ENCODE peak calls at places on chromosomes 2 and 18, in seven cellular contexts. One of them, this sample, is unnamed.
A peak's percentile ranks its signal among the peaks of the same experiment; 100 is the strongest.

GRCh38 chr2:158598856-158599517 is 142.2 kb downstream of the PKP4 start:
- DNase-seq in A549: no peak
- DNase-seq in left ventricle myocardium inferior: no peak
- DNase-seq in left lung: no peak
- DNase-seq in hepatocyte: no peak
- DNase-seq in endothelial cell of umbilical vein: peak; percentile 42
- DNase-seq in thoracic aorta: no peak
- DNase-seq in this sample: no peak

GRCh38 chr18:58100154-58100553 is 56.1 kb downstream of the NEDD4L start:
- DNase-seq in endothelial cell of umbilical vein: no peak
- DNase-seq in thoracic aorta: no peak
- DNase-seq in A549: no peak
- DNase-seq in hepatocyte: no peak
- DNase-seq in left ventricle myocardium inferior: no peak
- DNase-seq in left lung: no peak
- DNase-seq in this sample: no peak

GRCh38 chr2:120834206-120834605 is 98.5 kb downstream of the GLI2 start:
- DNase-seq in A549: no peak
- DNase-seq in thoracic aorta: no peak
- DNase-seq in left ventricle myocardium inferior: no peak
- DNase-seq in hepatocyte: no peak
- DNase-seq in left lung: no peak
- DNase-seq in endothelial cell of umbilical vein: no peak
- DNase-seq in this sample: no peak

GRCh38 chr2:176107731-176108181 is 676 bp downstream of the HOXD11 start:
- DNase-seq in left lung: no peak
- DNase-seq in thoracic aorta: no peak
- DNase-seq in A549: no peak
- DNase-seq in left ventricle myocardium inferior: no peak
- DNase-seq in endothelial cell of umbilical vein: no peak
- DNase-seq in hepatocyte: no peak
- DNase-seq in this sample: no peak

GRCh38 chr18:48244530-48244929 is 164.7 kb downstream of the ZBTB7C start:
- DNase-seq in A549: no peak
- DNase-seq in left lung: no peak
- DNase-seq in left ventricle myocardium inferior: no peak
- DNase-seq in endothelial cell of umbilical vein: no peak
- DNase-seq in hepatocyte: no peak
- DNase-seq in thoracic aorta: no peak
- DNase-seq in this sample: no peak

GRCh38 chr2:76599732-76600368 is 889.1 kb upstream of the GCFC2 start:
- DNase-seq in A549: peak; percentile 4
- DNase-seq in left ventricle myocardium inferior: no peak
- DNase-seq in thoracic aorta: no peak
- DNase-seq in left lung: no peak
- DNase-seq in hepatocyte: peak; percentile 93
- DNase-seq in endothelial cell of umbilical vein: peak; percentile 73
- DNase-seq in this sample: peak; percentile 81

GRCh38 chr2:68774569-68775271 is 40.1 kb downstream of the ARHGAP25 start:
- DNase-seq in A549: no peak
- DNase-seq in endothelial cell of umbilical vein: peak; percentile 77
- DNase-seq in left ventricle myocardium inferior: peak; percentile 70
- DNase-seq in hepatocyte: no peak
- DNase-seq in left lung: peak; percentile 95
- DNase-seq in thoracic aorta: no peak
- DNase-seq in this sample: peak; percentile 48

GRCh38 chr2:33633295-33633694 is 34.2 kb upstream of the FAM98A start:
- DNase-seq in hepatocyte: no peak
- DNase-seq in endothelial cell of umbilical vein: no peak
- DNase-seq in A549: no peak
- DNase-seq in left lung: no peak
- DNase-seq in thoracic aorta: no peak
- DNase-seq in left ventricle myocardium inferior: no peak
- DNase-seq in this sample: no peak

GRCh38 chr2:216777637-216778273 is 82.1 kb downstream of the TNP1 start:
- DNase-seq in endothelial cell of umbilical vein: peak; percentile 33
- DNase-seq in hepatocyte: peak; percentile 73
- DNase-seq in left ventricle myocardium inferior: no peak
- DNase-seq in A549: peak; percentile 80
- DNase-seq in thoracic aorta: no peak
- DNase-seq in left lung: no peak
- DNase-seq in this sample: peak; percentile 63

GRCh38 chr2:46481541-46482193 is 2.3 kb downstream of the TMEM247 start:
- DNase-seq in A549: peak; percentile 35
- DNase-seq in left ventricle myocardium inferior: no peak
- DNase-seq in hepatocyte: peak; percentile 31
- DNase-seq in thoracic aorta: no peak
- DNase-seq in left lung: no peak
- DNase-seq in endothelial cell of umbilical vein: peak; percentile 91
- DNase-seq in this sample: no peak

GRCh38 chr18:22191986-22192385 is 22.6 kb downstream of the GATA6 start:
- DNase-seq in hepatocyte: no peak
- DNase-seq in left lung: no peak
- DNase-seq in thoracic aorta: no peak
- DNase-seq in A549: no peak
- DNase-seq in endothelial cell of umbilical vein: peak; percentile 80
- DNase-seq in left ventricle myocardium inferior: no peak
- DNase-seq in this sample: no peak

GRCh38 chr2:208373460-208374089 is 33.0 kb upstream of the PTH2R start:
- DNase-seq in thoracic aorta: no peak
- DNase-seq in endothelial cell of umbilical vein: peak; percentile 28
- DNase-seq in left ventricle myocardium inferior: no peak
- DNase-seq in hepatocyte: peak; percentile 65
- DNase-seq in A549: peak; percentile 44
- DNase-seq in left lung: no peak
- DNase-seq in this sample: peak; percentile 33

GRCh38 chr18:41499345-41499744 is 455.7 kb upstream of the PIK3C3 start:
- DNase-seq in A549: no peak
- DNase-seq in hepatocyte: no peak
- DNase-seq in left lung: no peak
- DNase-seq in thoracic aorta: no peak
- DNase-seq in left ventricle myocardium inferior: no peak
- DNase-seq in endothelial cell of umbilical vein: no peak
- DNase-seq in this sample: no peak

GRCh38 chr2:30491225-30491624 is 44.2 kb downstream of the LCLAT1 start:
- DNase-seq in endothelial cell of umbilical vein: no peak
- DNase-seq in left lung: no peak
- DNase-seq in left ventricle myocardium inferior: no peak
- DNase-seq in A549: no peak
- DNase-seq in hepatocyte: no peak
- DNase-seq in thoracic aorta: no peak
- DNase-seq in this sample: no peak

GRCh38 chr18:78828131-78828530 is 151.5 kb upstream of the SALL3 start:
- DNase-seq in thoracic aorta: no peak
- DNase-seq in A549: no peak
- DNase-seq in hepatocyte: no peak
- DNase-seq in left lung: no peak
- DNase-seq in left ventricle myocardium inferior: no peak
- DNase-seq in endothelial cell of umbilical vein: no peak
- DNase-seq in this sample: no peak

GRCh38 chr2:217775920-217776503 is 226.8 kb downstream of the TNS1 start:
- DNase-seq in thoracic aorta: no peak
- DNase-seq in hepatocyte: no peak
- DNase-seq in endothelial cell of umbilical vein: no peak
- DNase-seq in left lung: no peak
- DNase-seq in left ventricle myocardium inferior: no peak
- DNase-seq in A549: no peak
- DNase-seq in this sample: no peak

GRCh38 chr2:64274399-64275173 is 130.4 kb upstream of the PELI1 start:
- DNase-seq in A549: no peak
- DNase-seq in thoracic aorta: no peak
- DNase-seq in hepatocyte: no peak
- DNase-seq in left ventricle myocardium inferior: no peak
- DNase-seq in left lung: no peak
- DNase-seq in endothelial cell of umbilical vein: no peak
- DNase-seq in this sample: no peak

GRCh38 chr18:383135-383534 is 115.3 kb upstream of the THOC1 start:
- DNase-seq in hepatocyte: no peak
- DNase-seq in endothelial cell of umbilical vein: no peak
- DNase-seq in thoracic aorta: no peak
- DNase-seq in A549: no peak
- DNase-seq in left ventricle myocardium inferior: no peak
- DNase-seq in left lung: no peak
- DNase-seq in this sample: no peak

GRCh38 chr2:11500702-11501303 is 33.0 kb upstream of the GREB1 start:
- DNase-seq in left ventricle myocardium inferior: no peak
- DNase-seq in hepatocyte: no peak
- DNase-seq in left lung: no peak
- DNase-seq in thoracic aorta: no peak
- DNase-seq in A549: no peak
- DNase-seq in endothelial cell of umbilical vein: no peak
- DNase-seq in this sample: peak; percentile 20

GRCh38 chr2:90207454-90208058 is 1516.1 kb downstream of the RPIA start:
- DNase-seq in A549: peak; percentile 18
- DNase-seq in hepatocyte: no peak
- DNase-seq in left lung: no peak
- DNase-seq in left ventricle myocardium inferior: no peak
- DNase-seq in thoracic aorta: no peak
- DNase-seq in endothelial cell of umbilical vein: no peak
- DNase-seq in this sample: peak; percentile 25

GRCh38 chr18:6341709-6342108 is 73.0 kb downstream of the L3MBTL4 start:
- DNase-seq in thoracic aorta: no peak
- DNase-seq in endothelial cell of umbilical vein: no peak
- DNase-seq in left ventricle myocardium inferior: no peak
- DNase-seq in left lung: no peak
- DNase-seq in A549: no peak
- DNase-seq in hepatocyte: no peak
- DNase-seq in this sample: no peak
- H3K9me3 ChIP-seq in thoracic aorta: peaks cover 8% of the 10 kb centered on the region
- H3K9me3 ChIP-seq in endothelial cell of umbilical vein: no peaks in the 10 kb centered on the region
- H3K9me3 ChIP-seq in left ventricle myocardium inferior: peaks cover 73% of the 10 kb centered on the region
- H3K9me3 ChIP-seq in left lung: no peaks in the 10 kb centered on the region
- H3K9me3 ChIP-seq in A549: no peaks in the 10 kb centered on the region
- H3K9me3 ChIP-seq in hepatocyte: peaks cover 8% of the 10 kb centered on the region
- H3K9me3 ChIP-seq in this sample: no peaks in the 10 kb centered on the region

DNA sequence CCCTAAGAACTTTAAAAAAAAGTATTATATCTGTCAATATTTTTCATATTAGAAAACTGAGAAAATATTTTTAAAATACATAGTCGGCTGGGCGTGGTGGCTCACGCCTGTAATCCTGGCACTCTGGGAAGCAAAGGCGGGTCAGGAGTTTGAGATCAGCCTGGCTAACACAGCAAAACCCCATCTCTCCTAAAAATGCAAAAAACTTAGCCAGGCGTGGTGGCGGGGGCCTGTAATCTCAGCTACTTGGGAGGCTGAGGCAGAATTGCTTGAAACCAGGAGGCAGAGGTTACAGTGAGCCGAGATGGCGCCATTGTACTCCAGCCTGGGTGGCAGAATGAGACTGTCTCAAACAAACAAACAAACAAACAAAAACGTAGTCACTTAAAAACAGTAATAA is 5.1 kb upstream of the KCMF1 start:
- DNase-seq in endothelial cell of umbilical vein: no peak
- DNase-seq in thoracic aorta: no peak
- DNase-seq in left lung: no peak
- DNase-seq in left ventricle myocardium inferior: no peak
- DNase-seq in hepatocyte: no peak
- DNase-seq in A549: no peak
- DNase-seq in this sample: no peak
- H3K9me3 ChIP-seq in endothelial cell of umbilical vein: no peaks in the 10 kb centered on the region
- H3K9me3 ChIP-seq in thoracic aorta: no peaks in the 10 kb centered on the region
- H3K9me3 ChIP-seq in left lung: no peaks in the 10 kb centered on the region
- H3K9me3 ChIP-seq in left ventricle myocardium inferior: no peaks in the 10 kb centered on the region
- H3K9me3 ChIP-seq in hepatocyte: no peaks in the 10 kb centered on the region
- H3K9me3 ChIP-seq in A549: no peaks in the 10 kb centered on the region
- H3K9me3 ChIP-seq in this sample: no peaks in the 10 kb centered on the region

GRCh38 chr2:186113284-186113683 is 372.8 kb upstream of the ZC3H15 start:
- DNase-seq in left ventricle myocardium inferior: no peak
- DNase-seq in thoracic aorta: no peak
- DNase-seq in left lung: no peak
- DNase-seq in endothelial cell of umbilical vein: no peak
- DNase-seq in hepatocyte: no peak
- DNase-seq in A549: no peak
- DNase-seq in this sample: no peak
- H3K9me3 ChIP-seq in left ventricle myocardium inferior: peaks cover 45% of the 10 kb centered on the region
- H3K9me3 ChIP-seq in thoracic aorta: no peaks in the 10 kb centered on the region
- H3K9me3 ChIP-seq in left lung: no peaks in the 10 kb centered on the region
- H3K9me3 ChIP-seq in endothelial cell of umbilical vein: no peaks in the 10 kb centered on the region
- H3K9me3 ChIP-seq in hepatocyte: no peaks in the 10 kb centered on the region
- H3K9me3 ChIP-seq in A549: no peaks in the 10 kb centered on the region
- H3K9me3 ChIP-seq in this sample: no peaks in the 10 kb centered on the region

DNA sequence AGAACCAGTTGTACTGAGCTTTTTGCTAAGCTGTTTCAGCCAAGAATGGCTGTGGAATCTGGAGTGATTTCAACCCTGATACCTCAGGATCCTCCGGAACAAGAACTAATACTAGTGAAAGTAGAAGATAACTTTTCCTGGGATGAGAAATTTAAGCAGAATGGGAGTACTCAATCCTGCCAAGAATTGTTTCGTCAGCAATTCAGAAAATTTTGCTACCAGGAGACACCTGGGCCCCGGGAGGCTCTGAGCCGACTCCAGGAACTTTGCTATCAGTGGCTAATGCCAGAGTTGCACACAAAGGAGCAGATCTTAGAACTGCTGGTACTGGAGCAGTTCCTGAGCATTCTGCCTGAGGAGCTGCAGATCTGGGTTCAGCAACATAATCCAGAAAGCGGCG is 1.6 kb downstream of the ZNF397 start:
- DNase-seq in left lung: no peak
- DNase-seq in left ventricle myocardium inferior: no peak
- DNase-seq in endothelial cell of umbilical vein: no peak
- DNase-seq in hepatocyte: no peak
- DNase-seq in A549: no peak
- DNase-seq in thoracic aorta: no peak
- DNase-seq in this sample: no peak
- H3K9me3 ChIP-seq in left lung: no peaks in the 10 kb centered on the region
- H3K9me3 ChIP-seq in left ventricle myocardium inferior: no peaks in the 10 kb centered on the region
- H3K9me3 ChIP-seq in endothelial cell of umbilical vein: peaks cover 8% of the 10 kb centered on the region
- H3K9me3 ChIP-seq in hepatocyte: no peaks in the 10 kb centered on the region
- H3K9me3 ChIP-seq in A549: peaks cover 60% of the 10 kb centered on the region
- H3K9me3 ChIP-seq in thoracic aorta: no peaks in the 10 kb centered on the region
- H3K9me3 ChIP-seq in this sample: no peaks in the 10 kb centered on the region

GRCh38 chr2:210562136-210563080 is 6.0 kb downstream of the CPS1 start:
- DNase-seq in endothelial cell of umbilical vein: no peak
- DNase-seq in left lung: no peak
- DNase-seq in A549: no peak
- DNase-seq in left ventricle myocardium inferior: no peak
- DNase-seq in thoracic aorta: no peak
- DNase-seq in hepatocyte: no peak
- DNase-seq in this sample: peak; percentile 70

GRCh38 chr2:210567279-210567678 is 10.9 kb downstream of the CPS1 start:
- DNase-seq in left ventricle myocardium inferior: no peak
- DNase-seq in thoracic aorta: no peak
- DNase-seq in endothelial cell of umbilical vein: no peak
- DNase-seq in hepatocyte: no peak
- DNase-seq in left lung: no peak
- DNase-seq in A549: no peak
- DNase-seq in this sample: no peak

GRCh38 chr2:210568108-210568507 is 11.7 kb downstream of the CPS1 start:
- DNase-seq in thoracic aorta: no peak
- DNase-seq in hepatocyte: no peak
- DNase-seq in left ventricle myocardium inferior: no peak
- DNase-seq in left lung: no peak
- DNase-seq in endothelial cell of umbilical vein: no peak
- DNase-seq in A549: no peak
- DNase-seq in this sample: no peak
- H3K9me3 ChIP-seq in thoracic aorta: no peaks in the 10 kb centered on the region
- H3K9me3 ChIP-seq in hepatocyte: no peaks in the 10 kb centered on the region
- H3K9me3 ChIP-seq in left ventricle myocardium inferior: no peaks in the 10 kb centered on the region
- H3K9me3 ChIP-seq in left lung: no peaks in the 10 kb centered on the region
- H3K9me3 ChIP-seq in endothelial cell of umbilical vein: no peaks in the 10 kb centered on the region
- H3K9me3 ChIP-seq in A549: no peaks in the 10 kb centered on the region
- H3K9me3 ChIP-seq in this sample: no peaks in the 10 kb centered on the region